ENCODE peak calls at places on chromosome 11, in four cellular contexts. P, C, I and B are unnamed samples. For H3K4me1, the result is how much of the 10 kb centered on the place peaks cover.

GRCh38 chr11:132312161-132312560 is 941.7 kb downstream of the NTM start:
- DNase-seq in P (no peak), C (no peak), I (no peak), B (no peak)

GRCh38 chr11:134126197-134126822 is 57.4 kb downstream of the JAM3 start:
- DNase-seq in P (no peak), C (no peak), I (peak), B (no peak)

GRCh38 chr11:34755671-34756070 is 134.8 kb downstream of the EHF start:
- DNase-seq in P (no peak), C (no peak), I (no peak), B (no peak)

GRCh38 chr11:36702330-36703054 is 104.5 kb upstream of the RAG2 start:
- DNase-seq in P (peak), C (no peak), I (peak), B (peak)

GRCh38 chr11:88101881-88102594 is 73.2 kb downstream of the RAB38 start:
- DNase-seq in P (no peak), C (no peak), I (no peak), B (no peak)

GRCh38 chr11:57438345-57439280 is 11.7 kb upstream of the SLC43A3 start:
- DNase-seq in P (no peak), C (no peak), I (no peak), B (no peak)

GRCh38 chr11:531826-532511 is 3.4 kb downstream of the HRAS start:
- DNase-seq in P (no peak), C (no peak), I (no peak), B (no peak)

GRCh38 chr11:70078796-70079616 is 889 bp downstream of the ANO1 start:
- DNase-seq in P (no peak), C (no peak), I (no peak), B (no peak)

GRCh38 chr11:61626580-61627380 is 45.9 kb upstream of the SYT7 start:
- DNase-seq in P (peak), C (no peak), I (no peak), B (no peak)

GRCh38 chr11:31050061-31050790 is 319.3 kb downstream of the DCDC1 start:
- DNase-seq in P (peak), C (no peak), I (no peak), B (no peak)

GRCh38 chr11:17593466-17594245 is 46.6 kb downstream of the OTOG start:
- DNase-seq in P (no peak), C (no peak), I (no peak), B (peak)

GRCh38 chr11:84249344-84250135 is 963.4 kb upstream of the CCDC90B start:
- DNase-seq in P (no peak), C (no peak), I (no peak), B (no peak)

GRCh38 chr11:33515347-33515746 is 185.3 kb downstream of the C11orf91 start:
- DNase-seq in P (no peak), C (no peak), I (no peak), B (no peak)

GRCh38 chr11:59822989-59823566 is 12.5 kb upstream of the MRPL16 start:
- DNase-seq in P (peak), C (no peak), I (no peak), B (peak)

GRCh38 chr11:61542661-61543060 is 34.1 kb downstream of the LRRC10B start:
- DNase-seq in P (no peak), C (no peak), I (no peak), B (no peak)

GRCh38 chr11:134290646-134291045 is 14.5 kb downstream of the GLB1L3 start:
- DNase-seq in P (no peak), C (no peak), I (no peak), B (no peak)

GRCh38 chr11:60769273-60769672 is 12.6 kb downstream of the MS4A15 start:
- DNase-seq in P (no peak), C (no peak), I (no peak), B (no peak)

GRCh38 chr11:79466411-79466810 is 25.6 kb upstream of the TENM4 start:
- DNase-seq in P (no peak), C (no peak), I (no peak), B (no peak)

GRCh38 chr11:17596310-17596669 is 49.2 kb downstream of the OTOG start:
- DNase-seq in P (no peak), C (no peak), I (no peak), B (peak)

GRCh38 chr11:61516675-61517516 is 8.3 kb downstream of the LRRC10B start:
- DNase-seq in P (peak), C (peak), I (no peak), B (peak)

GRCh38 chr11:103109818-103110388 is 677 bp downstream of the DYNC2H1 start:
- DNase-seq in P (no peak), C (no peak), I (no peak), B (no peak)

GRCh38 chr11:73342633-73343032 is 33.6 kb upstream of the RELT start:
- DNase-seq in P (peak), C (no peak), I (no peak), B (no peak)

GRCh38 chr11:117826832-117827231 is 2.3 kb upstream of the FXYD2 start:
- DNase-seq in P (no peak), C (no peak), I (no peak), B (peak)
- H3K4me1 ChIP-seq in P (under half), C (under half), I (under half), B (under half)

GRCh38 chr11:2379471-2380174 is 2.5 kb downstream of the CD81 start:
- DNase-seq in P (no peak), C (no peak), I (no peak), B (no peak)
- H3K4me1 ChIP-seq in P (under half), C (under half), I (under half), B (under half)

DNA sequence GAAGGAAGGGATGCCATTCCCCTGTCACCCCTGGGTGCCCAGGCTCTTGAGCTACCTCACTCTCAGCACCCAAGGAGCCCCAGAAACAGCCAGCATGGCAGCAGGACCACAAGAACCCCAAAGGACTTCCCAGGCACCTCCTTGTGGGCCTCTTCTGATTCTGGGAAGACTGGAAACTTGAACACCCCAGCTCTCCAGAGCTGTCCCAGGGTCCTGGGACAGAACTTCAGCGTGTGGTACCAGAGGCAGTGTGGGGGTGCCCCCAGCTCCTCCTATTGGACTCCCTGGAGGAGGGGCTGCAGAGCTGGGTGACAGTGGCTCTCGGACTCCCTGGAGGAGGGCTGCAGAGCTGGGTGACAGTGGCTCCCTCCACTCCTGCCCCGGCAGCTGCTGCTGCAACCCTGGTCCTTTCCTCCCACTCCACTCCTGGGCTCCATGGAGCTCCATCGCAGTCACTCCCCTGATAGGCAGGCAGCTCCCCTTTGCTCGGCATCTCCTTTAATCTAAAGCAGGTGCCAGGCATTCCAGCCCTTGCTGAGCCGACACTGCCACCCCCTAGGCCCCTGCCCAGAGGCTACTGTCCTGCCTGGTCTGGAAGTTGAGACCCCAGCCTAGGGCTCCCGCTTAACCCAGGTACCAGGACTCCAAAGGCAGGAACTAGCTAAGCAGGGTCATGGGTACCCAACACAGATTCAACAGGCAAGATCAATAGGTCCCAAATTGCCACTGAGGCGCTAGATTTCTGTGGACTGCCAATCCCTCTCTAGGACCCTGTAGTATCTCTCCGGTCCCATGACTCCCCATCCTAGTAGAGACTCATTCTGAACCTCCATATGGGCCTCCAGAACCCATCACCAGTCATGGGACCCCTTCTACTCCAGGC is 2.7 kb downstream of the BCL9L start:
- DNase-seq in P (no peak), C (no peak), I (no peak), B (no peak)
- H3K4me1 ChIP-seq in P (half or more), C (half or more), I (under half), B (half or more)

DNA sequence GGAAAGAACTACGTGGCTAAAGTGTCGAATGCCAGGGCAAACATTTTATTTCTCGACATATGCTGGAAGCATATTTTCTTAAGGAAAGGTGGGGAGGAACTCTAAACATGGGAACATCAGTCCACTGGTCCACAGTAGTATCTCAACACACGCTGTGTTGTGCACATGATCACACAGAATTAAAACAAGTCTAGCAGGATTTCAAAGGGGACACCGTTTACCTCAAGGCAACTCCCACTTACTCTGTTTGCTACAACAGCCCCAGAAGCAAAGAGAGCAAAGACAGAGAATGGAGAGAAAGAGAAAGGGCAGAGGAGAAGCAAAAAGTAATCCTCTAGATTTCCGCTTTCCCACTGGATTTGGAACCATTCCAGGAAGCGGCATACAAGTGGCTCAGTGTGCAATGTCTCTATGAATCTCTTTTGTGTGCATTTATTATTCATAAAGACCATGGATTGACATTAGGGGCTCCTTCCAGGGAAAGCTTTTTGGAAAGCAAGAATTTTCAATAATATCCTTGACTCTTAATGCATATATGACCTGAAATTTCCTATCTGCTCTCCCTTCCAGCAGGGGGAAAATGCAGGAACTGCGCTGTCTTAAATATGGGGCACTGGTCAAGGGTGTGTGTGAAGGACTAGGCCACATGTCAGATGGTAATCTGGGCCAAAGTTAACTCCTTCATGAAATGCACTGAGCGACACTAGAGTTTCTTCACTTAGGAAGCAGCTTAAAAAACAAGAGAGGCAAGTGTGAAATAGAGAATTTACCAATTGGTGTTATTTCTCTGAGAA is 34.8 kb upstream of the CCDC34 start:
- DNase-seq in P (no peak), C (no peak), I (no peak), B (no peak)
- H3K4me1 ChIP-seq in P (half or more), C (under half), I (under half), B (half or more)

DNA sequence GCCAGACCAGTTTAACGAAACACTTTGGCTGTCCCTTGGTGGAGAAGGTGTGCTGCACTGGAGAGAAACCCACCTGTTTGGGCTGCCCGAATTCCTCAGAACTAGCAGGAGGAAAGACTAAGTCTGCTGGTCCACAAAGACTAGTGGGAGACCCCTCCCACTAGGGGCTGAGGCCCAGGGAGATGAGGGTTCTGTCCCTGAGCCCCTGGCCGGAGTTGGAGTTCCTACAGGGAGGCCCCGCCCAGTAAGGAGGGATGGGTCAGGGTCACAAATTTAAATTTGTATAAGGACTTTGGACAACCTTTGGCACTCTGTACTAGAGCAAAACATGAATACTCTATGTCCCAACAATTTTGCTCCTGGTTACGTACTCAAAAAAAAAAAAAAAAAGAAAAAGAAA is 200.8 kb upstream of the C11orf87 start:
- DNase-seq in P (no peak), C (no peak), I (no peak), B (no peak)
- H3K4me1 ChIP-seq in P (under half), C (under half), I (under half), B (under half)

GRCh38 chr11:12529793-12530192 is 144.4 kb upstream of the TEAD1 start:
- DNase-seq in P (no peak), C (no peak), I (no peak), B (no peak)
- H3K4me1 ChIP-seq in P (under half), C (under half), I (under half), B (under half)

GRCh38 chr11:69050592-69051380 is 2.1 kb downstream of the TPCN2 start:
- DNase-seq in P (no peak), C (no peak), I (no peak), B (no peak)
- H3K4me1 ChIP-seq in P (under half), C (under half), I (under half), B (under half)

DNA sequence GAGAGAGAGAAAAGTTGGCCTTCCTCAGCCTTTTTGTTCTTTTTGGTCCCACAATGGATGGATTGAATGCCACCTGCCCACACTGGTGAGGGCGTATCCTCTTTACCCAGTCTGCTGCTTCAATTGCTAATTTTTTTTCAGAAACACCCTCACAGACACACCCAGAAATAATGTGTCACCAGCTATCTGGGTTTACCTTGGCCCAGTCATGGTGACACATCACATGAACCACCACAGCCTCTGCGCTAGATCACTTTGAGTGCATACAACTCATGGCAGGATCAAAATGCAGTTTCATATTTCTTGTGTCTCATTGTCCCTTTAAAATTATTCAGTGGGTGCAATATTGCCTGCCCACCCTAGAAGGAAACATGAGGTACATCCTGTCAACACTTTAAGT is 63.3 kb downstream of the ADAMTS15 start:
- DNase-seq in P (no peak), C (no peak), I (no peak), B (no peak)
- H3K4me1 ChIP-seq in P (under half), C (under half), I (under half), B (under half)